ENCODE peak calls at places on chromosomes 5 and 9, in seven cellular contexts. E is colonic mucosa, I is breast epithelium, U is HCT116, W is Caco-2, B is IMR-90, R is body of pancreas. T is an unnamed sample.

GRCh38 chr5:179265529-179266290 is 79.6 kb downstream of the ADAMTS2 start:
- DNase-seq in E (peak; percentile 66), U (no peak), B (peak; percentile 99), W (peak; percentile 34), R (peak; percentile 76), I (peak; percentile 72), T (peak; percentile 86)

GRCh38 chr9:128185979-128186965 is 5.1 kb downstream of the CIZ1 start:
- DNase-seq in I (no peak), W (no peak), U (no peak), R (no peak), E (no peak), B (no peak), T (no peak)

GRCh38 chr9:114693248-114693895 is 11.4 kb upstream of the TEX48 start:
- DNase-seq in B (no peak), W (no peak), E (peak; percentile 24), I (no peak), U (no peak), R (no peak), T (no peak)

GRCh38 chr5:54704341-54704740 is 186.8 kb downstream of the SNX18 start:
- DNase-seq in I (no peak), B (peak; percentile 81), W (no peak), R (no peak), U (no peak), E (no peak), T (no peak)

GRCh38 chr9:116494815-116495634 is 192.1 kb upstream of the TRIM32 start:
- DNase-seq in W (no peak), I (no peak), R (peak; percentile 62), E (peak; percentile 63), U (peak; percentile 35), B (no peak), T (no peak)

GRCh38 chr9:36721846-36722588 is 149.3 kb downstream of the MELK start:
- DNase-seq in W (no peak), U (no peak), I (no peak), B (no peak), R (peak; percentile 14), E (peak; percentile 62), T (no peak)

GRCh38 chr5:73088026-73088425 is 32.3 kb upstream of the TMEM171 start:
- DNase-seq in R (no peak), I (no peak), U (no peak), W (no peak), B (peak; percentile 46), E (no peak), T (no peak)

GRCh38 chr9:137878957-137879555 is 1.5 kb downstream of the CACNA1B start:
- DNase-seq in W (no peak), B (no peak), E (no peak), U (no peak), I (no peak), R (no peak), T (no peak)

GRCh38 chr5:131264453-131265200 is 774 bp downstream of the CDC42SE2 start:
- DNase-seq in R (peak; percentile 22), I (no peak), W (peak; percentile 53), E (peak; percentile 57), U (no peak), B (peak; percentile 28), T (peak; percentile 45)

GRCh38 chr5:57221049-57221568 is 47.2 kb downstream of the GPBP1 start:
- DNase-seq in E (no peak), R (peak; percentile 32), W (no peak), I (no peak), B (peak; percentile 65), U (peak; percentile 35), T (no peak)

GRCh38 chr9:8917978-8918739 is 1118.6 kb upstream of the DMAC1 start:
- DNase-seq in R (no peak), U (no peak), I (no peak), E (no peak), B (no peak), W (no peak), T (no peak)

GRCh38 chr9:90343360-90343759 is 299.3 kb downstream of the DIRAS2 start:
- DNase-seq in W (no peak), R (no peak), E (no peak), B (peak; percentile 2), I (no peak), U (no peak), T (no peak)

GRCh38 chr5:133696782-133697507 is 84.6 kb upstream of the FSTL4 start:
- DNase-seq in I (no peak), R (no peak), W (no peak), E (no peak), U (no peak), B (no peak), T (no peak)

GRCh38 chr5:102049517-102049916 is 246.6 kb downstream of the SLCO4C1 start:
- DNase-seq in I (no peak), B (no peak), W (no peak), U (no peak), R (no peak), E (no peak), T (no peak)

GRCh38 chr5:7398596-7399260 is 2.8 kb downstream of the ADCY2 start:
- DNase-seq in E (no peak), B (no peak), W (no peak), I (no peak), U (no peak), R (no peak), T (no peak)

GRCh38 chr5:139561655-139562451 is 714 bp downstream of the UBE2D2 start:
- DNase-seq in R (peak; percentile 45), B (peak; percentile 34), U (no peak), I (no peak), W (peak; percentile 64), E (peak; percentile 56), T (peak; percentile 61)

GRCh38 chr5:10745133-10745532 is 15.9 kb downstream of the DAP start:
- DNase-seq in U (no peak), E (no peak), W (no peak), B (peak; percentile 33), I (no peak), R (no peak), T (no peak)

GRCh38 chr5:132500931-132501628 is 10.5 kb upstream of the IRF1 start:
- DNase-seq in B (peak; percentile 55), W (peak; percentile 70), E (peak; percentile 89), U (no peak), R (peak; percentile 82), I (no peak), T (peak; percentile 68)

GRCh38 chr9:90000925-90001324 is 396.1 kb downstream of the GADD45G start:
- DNase-seq in U (no peak), R (no peak), B (no peak), W (no peak), I (no peak), E (no peak), T (no peak)

DNA sequence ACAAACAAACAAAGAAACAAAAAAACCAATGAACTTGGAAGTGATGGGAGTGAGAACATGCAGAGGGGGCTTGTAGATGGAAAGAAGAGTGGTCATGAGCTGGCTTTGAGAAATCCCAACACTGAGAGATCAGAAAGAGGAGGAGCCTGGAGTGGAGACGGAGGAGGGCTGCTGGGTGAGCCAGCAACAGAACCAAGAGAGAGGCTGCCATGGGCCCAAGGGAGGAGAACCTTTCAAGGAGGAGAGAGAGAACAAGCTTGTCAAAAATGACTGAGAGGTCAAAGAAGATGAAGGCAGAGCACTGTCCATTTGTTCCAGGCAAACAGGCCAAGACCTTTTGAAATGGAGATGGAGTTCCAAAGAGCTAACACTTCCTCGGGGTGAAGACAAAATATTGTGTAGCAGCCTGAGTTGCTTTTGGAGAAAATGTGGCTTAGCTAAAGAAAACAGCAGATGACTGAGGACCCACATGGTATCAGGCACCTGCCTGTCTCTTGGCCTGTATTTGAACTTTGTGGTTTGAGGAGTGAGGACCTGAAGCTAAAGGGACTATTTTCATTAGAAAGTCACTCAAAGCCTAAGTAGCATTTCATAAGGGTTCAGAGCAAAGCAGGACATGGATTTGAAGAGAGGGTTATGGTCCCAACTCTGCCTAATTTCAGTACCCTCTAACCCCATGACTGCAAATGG is 13.1 kb downstream of the NSG2 start:
- DNase-seq in I (no peak), W (no peak), E (no peak), R (no peak), U (no peak), B (no peak), T (no peak)
- H3K4me3 ChIP-seq in I (no peak overlapping the region), W (no peak overlapping the region), E (no peak overlapping the region), R (no peak overlapping the region), U (no peak overlapping the region), B (no peak overlapping the region), T (no peak overlapping the region)

DNA sequence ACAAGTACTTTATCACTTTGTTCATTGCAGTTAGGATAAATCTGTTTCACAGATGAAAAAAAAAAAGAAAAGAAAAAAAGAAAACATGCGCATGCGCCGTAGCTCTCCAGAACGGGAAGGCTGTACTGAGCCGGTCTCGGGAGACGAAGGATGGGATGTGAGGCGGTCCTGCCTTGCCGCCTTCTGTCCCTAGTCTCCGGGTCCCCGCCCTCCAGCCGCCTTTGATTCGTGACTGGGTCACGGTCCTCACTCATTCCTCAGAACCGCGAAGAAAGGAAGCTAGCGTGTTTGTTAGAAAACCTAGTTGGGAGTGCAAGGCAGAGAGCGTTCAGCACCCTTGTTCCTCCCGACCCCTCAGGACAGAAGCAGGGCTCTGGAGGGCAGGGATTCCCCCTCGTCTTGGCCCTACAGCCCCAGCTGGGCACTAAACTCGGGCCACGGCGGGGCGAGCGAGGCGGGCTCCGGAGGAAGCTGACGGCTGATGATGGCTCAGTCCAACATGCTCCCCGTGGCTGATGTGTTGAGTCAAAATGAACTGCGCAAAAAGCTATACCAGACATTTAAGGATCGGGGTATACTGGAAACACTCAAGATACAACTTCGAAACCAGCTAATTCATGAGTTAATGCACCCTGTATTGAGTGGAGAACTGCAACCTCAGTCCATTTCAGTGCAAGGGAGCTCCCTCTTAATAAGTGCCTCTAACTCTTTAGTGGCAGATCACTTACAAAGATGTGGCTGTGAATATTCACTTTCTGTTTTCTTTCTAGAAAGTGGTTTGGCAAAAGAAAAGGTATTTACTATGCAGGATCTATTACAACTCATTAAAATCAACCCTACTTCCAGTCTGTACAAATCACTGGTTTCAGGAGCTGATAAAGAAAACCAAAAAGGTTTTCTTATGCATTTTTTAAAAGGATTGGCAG is 40.0 kb downstream of the CPLANE1 start:
- DNase-seq in U (no peak), R (no peak), W (no peak), E (no peak), I (no peak), B (peak; percentile 25), T (peak; percentile 67)
- H3K4me3 ChIP-seq in U (no peak overlapping the region), R (no peak overlapping the region), W (no peak overlapping the region), E (no peak overlapping the region), I (peak overlapping the region; percentile 32), B (peak overlapping the region; percentile 36), T (peak overlapping the region; percentile 19)

GRCh38 chr5:142319105-142319504 is 5.7 kb downstream of the SPRY4 start:
- DNase-seq in U (no peak), B (no peak), R (no peak), E (no peak), W (no peak), I (no peak), T (no peak)
- H3K4me3 ChIP-seq in U (no peak overlapping the region), B (peak overlapping the region; percentile 6), R (no peak overlapping the region), E (no peak overlapping the region), W (no peak overlapping the region), I (peak overlapping the region; percentile 7), T (peak overlapping the region; percentile 57)

DNA sequence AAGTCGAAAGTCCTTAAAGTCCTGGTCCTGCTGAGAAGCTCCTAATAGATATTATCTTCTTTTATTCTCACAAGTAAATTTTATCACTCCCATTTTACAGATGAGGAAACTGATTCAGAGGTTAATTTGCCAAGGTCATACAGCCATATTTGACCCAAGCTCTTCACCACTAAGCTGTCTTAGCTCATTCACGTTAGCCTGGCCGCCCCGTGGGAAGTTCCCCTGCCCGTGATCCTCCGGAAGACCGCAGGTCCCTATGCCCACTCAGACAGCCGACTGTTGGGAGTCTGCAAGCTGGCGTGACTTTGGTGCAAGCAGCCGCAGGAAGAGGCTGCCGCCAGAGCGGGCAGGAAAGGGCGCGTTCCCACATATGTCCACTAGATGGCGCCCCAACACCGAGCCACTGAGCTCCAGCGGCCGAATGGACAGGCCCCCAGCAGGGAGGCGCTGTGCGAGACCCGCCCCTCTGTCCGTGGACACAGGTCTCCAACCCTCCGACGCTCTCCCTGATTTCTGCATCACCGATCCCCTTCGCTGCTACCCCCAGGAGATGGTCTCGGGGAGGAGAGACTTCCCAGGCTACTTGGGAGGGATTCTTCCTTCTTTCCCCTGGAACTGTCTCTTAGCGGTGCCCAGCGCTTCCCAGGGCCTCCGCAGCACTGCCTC is 10.0 kb upstream of the ARAP3 start:
- DNase-seq in E (peak; percentile 90), B (peak; percentile 60), U (peak; percentile 51), I (peak; percentile 88), R (peak; percentile 86), W (peak; percentile 81), T (peak; percentile 96)
- H3K4me3 ChIP-seq in E (peak overlapping the region; percentile 24), B (peak overlapping the region; percentile 43), U (peak overlapping the region; percentile 33), I (peak overlapping the region; percentile 41), R (no peak overlapping the region), W (peak overlapping the region; percentile 39), T (no peak overlapping the region)

T was measured in left lung.